ENCODE peak calls at places on chromosomes 6 and 20, in four cellular contexts. O, S, I and Z are unnamed samples. For H3K27me3, the result is how much of the 10 kb centered on the place peaks cover.

GRCh38 chr6:67449602-67450001 is 1185.5 kb upstream of the ADGRB3 start:
- DNase-seq in S (no peak), O (no peak), I (no peak), Z (no peak)

GRCh38 chr20:36199293-36200257 is 36.7 kb upstream of the AAR2 start:
- DNase-seq in O (peak), I (peak), S (peak), Z (peak)

GRCh38 chr6:100435299-100435698 is 29.4 kb downstream of the SIM1 start:
- DNase-seq in S (no peak), I (no peak), O (no peak), Z (no peak)

GRCh38 chr20:50226093-50226974 is 35.7 kb downstream of the CEBPB start:
- DNase-seq in O (no peak), S (peak), I (peak), Z (no peak)

GRCh38 chr20:59831901-59832240 is 101.6 kb downstream of the SYCP2 start:
- DNase-seq in I (no peak), S (no peak), O (peak), Z (no peak)

GRCh38 chr6:44157152-44157521 is 1.5 kb upstream of the CAPN11 start:
- DNase-seq in S (no peak), I (no peak), O (no peak), Z (no peak)

GRCh38 chr6:43833223-43833995 is 63.4 kb downstream of the VEGFA start:
- DNase-seq in I (no peak), S (peak), O (no peak), Z (no peak)

GRCh38 chr20:20407891-20408805 is 40.2 kb downstream of the INSM1 start:
- DNase-seq in I (peak), O (no peak), S (no peak), Z (no peak)

GRCh38 chr6:100673641-100674040 is 207.5 kb downstream of the ASCC3 start:
- DNase-seq in S (no peak), I (no peak), O (no peak), Z (no peak)

GRCh38 chr6:71510057-71510713 is 221.6 kb downstream of the OGFRL1 start:
- DNase-seq in S (peak), I (peak), O (peak), Z (peak)

GRCh38 chr6:136600818-136601217 is 50.6 kb upstream of the MAP7 start:
- DNase-seq in S (no peak), I (peak), O (no peak), Z (peak)

GRCh38 chr6:170443151-170443662 is 109.9 kb downstream of the PSMB1 start:
- DNase-seq in I (no peak), O (no peak), S (no peak), Z (no peak)

GRCh38 chr20:1569417-1569861 is 11.9 kb upstream of the SIRPD start:
- DNase-seq in I (no peak), O (no peak), S (peak), Z (peak)

GRCh38 chr6:35230950-35231349 is 17.2 kb downstream of the SCUBE3 start:
- DNase-seq in I (no peak), S (peak), O (no peak), Z (no peak)

GRCh38 chr20:20549699-20550098 is 162.7 kb downstream of the RALGAPA2 start:
- DNase-seq in I (peak), S (no peak), O (no peak), Z (no peak)

GRCh38 chr6:37628611-37629320 is 68.9 kb downstream of the MDGA1 start:
- DNase-seq in I (peak), S (no peak), O (no peak), Z (no peak)

GRCh38 chr6:90256698-90257485 is 39.8 kb downstream of the BACH2 start:
- DNase-seq in O (no peak), I (peak), S (no peak), Z (peak)

GRCh38 chr6:135163440-135163738 is 17.7 kb upstream of the MYB start:
- DNase-seq in S (no peak), O (no peak), I (no peak), Z (no peak)

GRCh38 chr6:4953440-4953839 is 50.4 kb downstream of the RPP40 start:
- DNase-seq in S (no peak), O (no peak), I (no peak), Z (no peak)

GRCh38 chr6:43635387-43636311 is at the start of gene MAD2L1BP:
- DNase-seq in S (peak), I (peak), O (peak), Z (peak)

GRCh38 chr20:8829232-8829631 is 239.7 kb upstream of the PLCB4 start:
- DNase-seq in S (no peak), I (no peak), O (no peak), Z (no peak)

GRCh38 chr20:37336369-37337207 is 9.4 kb upstream of the SRC start:
- DNase-seq in O (peak), I (no peak), S (peak), Z (no peak)

GRCh38 chr6:169165031-169165430 is 88.6 kb downstream of the THBS2 start:
- DNase-seq in O (no peak), S (no peak), I (peak), Z (no peak)

GRCh38 chr20:15555913-15556312 is 1017.3 kb downstream of the KIF16B start:
- DNase-seq in O (no peak), I (peak), S (no peak), Z (no peak)

GRCh38 chr6:121896771-121897170 is 461.3 kb downstream of the GJA1 start:
- DNase-seq in S (no peak), I (peak), O (no peak), Z (no peak)

GRCh38 chr6:125155344-125155743 is 1.8 kb downstream of the TPD52L1 start:
- DNase-seq in S (no peak), O (no peak), I (no peak), Z (no peak)

GRCh38 chr6:87858440-87858839 is 156.4 kb upstream of the AKIRIN2 start:
- DNase-seq in O (no peak), S (peak), I (peak), Z (no peak)

GRCh38 chr20:23156170-23156841 is 70.2 kb upstream of the CD93 start:
- DNase-seq in S (peak), O (peak), I (peak), Z (peak)

GRCh38 chr6:34531580-34532201 is 24.4 kb downstream of the SPDEF start:
- DNase-seq in O (peak), I (no peak), S (peak), Z (peak)

GRCh38 chr20:33897313-33897912 is 86.3 kb downstream of the CHMP4B start:
- DNase-seq in I (no peak), S (peak), O (no peak), Z (no peak)

GRCh38 chr6:25413506-25413905 is 134.3 kb downstream of the CARMIL1 start:
- DNase-seq in I (peak), S (no peak), O (no peak), Z (no peak)

GRCh38 chr20:20454850-20455627 is 87.1 kb downstream of the INSM1 start:
- DNase-seq in I (no peak), O (no peak), S (no peak), Z (no peak)

GRCh38 chr6:7241709-7242645 is 71.0 kb downstream of the SSR1 start:
- DNase-seq in I (peak), S (no peak), O (no peak), Z (no peak)

GRCh38 chr20:2693286-2693995 is 861 bp downstream of the EBF4 start:
- DNase-seq in S (no peak), I (peak), O (no peak), Z (peak)

GRCh38 chr6:124881898-124882579 is 80.2 kb upstream of the RNF217 start:
- DNase-seq in O (no peak), I (peak), S (peak), Z (peak)

GRCh38 chr6:158002951-158003853 is 21.5 kb downstream of the SYNJ2 start:
- DNase-seq in S (no peak), I (peak), O (peak), Z (peak)

DNA sequence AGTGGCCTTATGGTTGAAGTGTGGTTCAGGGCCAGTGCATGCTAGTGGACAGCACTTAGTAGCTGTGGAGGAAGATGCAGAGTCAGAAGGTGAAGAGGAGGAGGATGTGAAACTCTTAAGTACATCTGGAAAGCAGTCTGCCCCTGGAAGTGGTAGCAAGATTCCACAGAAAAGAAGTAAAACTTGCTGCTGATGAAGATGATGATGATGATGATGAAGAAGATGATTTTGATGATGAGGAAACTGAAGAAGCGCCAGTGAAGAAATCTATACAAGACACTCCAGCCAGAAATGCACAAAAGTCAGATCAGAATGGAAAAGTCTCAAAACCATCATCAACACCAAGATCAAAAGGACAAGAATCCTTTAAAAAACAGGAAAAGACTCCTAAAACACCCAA is 28.9 kb downstream of the MDFI start:
- DNase-seq in I (no peak), O (no peak), S (no peak), Z (no peak)
- H3K27me3 ChIP-seq in I (under half), O (under half), S (under half), Z (under half)

DNA sequence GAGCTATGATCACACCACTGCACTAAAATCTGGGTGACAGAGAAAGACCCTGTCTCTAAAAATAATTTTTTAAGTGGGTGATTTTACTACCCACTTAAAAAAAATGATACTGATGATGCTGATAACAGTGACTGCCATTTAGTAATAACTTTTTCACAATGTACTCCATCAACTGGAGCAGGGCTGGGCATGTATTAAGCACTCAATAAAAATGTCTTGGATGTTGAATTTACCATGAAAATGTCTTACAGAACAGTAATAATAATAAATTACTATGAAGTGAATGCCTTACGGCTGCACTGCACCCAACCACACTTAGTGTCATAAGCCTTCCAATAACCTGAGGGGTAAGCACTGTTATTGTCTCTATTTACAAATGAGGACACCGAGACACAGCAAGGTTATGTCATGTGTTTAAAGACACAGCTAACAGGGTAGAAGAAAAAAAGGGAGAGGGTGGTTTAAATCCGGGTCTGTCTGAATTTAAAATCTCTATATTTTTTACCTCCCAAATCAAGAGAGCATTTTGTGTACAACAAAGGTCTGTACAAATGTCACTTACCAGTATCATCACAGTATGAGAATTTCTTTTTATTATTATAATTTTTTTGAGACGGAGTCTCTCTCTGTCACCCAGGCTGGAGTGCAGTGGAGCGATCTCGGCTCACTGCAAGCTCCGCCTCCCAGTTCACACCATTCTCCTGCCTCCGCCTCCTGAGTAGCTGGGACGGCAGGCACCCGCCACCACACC is 21.5 kb downstream of the RIMS4 start:
- DNase-seq in S (no peak), I (no peak), O (no peak), Z (no peak)
- H3K27me3 ChIP-seq in S (under half), I (half or more), O (under half), Z (under half)

GRCh38 chr6:30446259-30446658 is 43.0 kb upstream of the HLA-E start:
- DNase-seq in S (no peak), O (no peak), I (no peak), Z (no peak)

GRCh38 chr6:30444451-30444742 is 44.9 kb upstream of the HLA-E start:
- DNase-seq in O (no peak), S (no peak), I (no peak), Z (no peak)

GRCh38 chr6:30443657-30444450 is 45.5 kb upstream of the HLA-E start:
- DNase-seq in I (peak), S (no peak), O (no peak), Z (no peak)

DNA sequence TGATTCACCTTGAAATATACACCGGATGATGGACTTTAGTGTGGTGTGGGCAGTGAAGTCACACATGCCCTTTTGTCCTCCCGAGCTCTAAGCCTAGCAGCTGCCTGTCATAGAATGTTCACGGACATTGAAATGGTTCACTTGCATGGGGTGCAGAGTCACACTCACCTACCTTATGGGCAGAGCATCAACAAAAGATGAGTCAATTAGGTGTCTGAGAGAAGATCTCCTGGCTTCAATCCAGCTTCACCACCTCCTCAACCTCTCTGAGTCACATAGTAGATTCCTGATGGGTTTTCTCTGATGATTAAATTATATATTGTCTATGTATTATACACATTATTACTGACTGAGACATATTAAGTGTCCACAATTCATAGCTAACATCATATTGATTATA is 48.1 kb upstream of the HLA-E start:
- DNase-seq in S (no peak), O (no peak), I (no peak), Z (no peak)
- H3K27me3 ChIP-seq in S (half or more), O (under half), I (half or more), Z (under half)

GRCh38 chr20:57465486-57465885 is 59.5 kb downstream of the CTCFL start:
- DNase-seq in S (no peak), O (peak), I (no peak), Z (no peak)
- H3K27me3 ChIP-seq in S (under half), O (under half), I (half or more), Z (under half)

DNA sequence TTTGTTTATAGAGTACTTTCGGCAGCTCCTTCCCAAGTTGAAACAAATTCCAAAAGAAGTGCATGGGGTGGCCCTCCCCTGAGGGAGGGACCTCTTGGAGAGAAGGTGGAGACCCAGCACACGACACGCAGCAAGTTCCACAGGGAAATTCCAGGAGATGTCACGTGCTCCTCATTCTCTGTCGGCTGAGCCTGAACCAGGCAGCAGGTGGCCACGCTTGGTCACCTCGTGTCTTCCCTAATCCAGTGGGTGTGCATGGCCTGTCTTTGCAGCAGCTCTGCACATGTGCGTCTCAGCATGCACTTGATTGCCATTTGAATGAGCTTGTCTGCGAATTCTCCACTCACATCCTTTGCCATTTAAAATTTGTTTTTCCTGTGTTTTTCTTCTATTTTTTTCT is 357.4 kb downstream of the CDH4 start:
- DNase-seq in O (no peak), I (no peak), S (no peak), Z (no peak)
- H3K27me3 ChIP-seq in O (under half), I (under half), S (under half), Z (under half)